ENCODE peak calls at places on chromosomes 5 and 9, in six cellular contexts. W, L, R, V, P and B are unnamed samples.

GRCh38 chr5:158126442-158127399 is 267.8 kb upstream of the CLINT1 start:
- DNase-seq in W (no peak), L (no peak), R (no peak), V (no peak), P (no peak), B (no peak)

GRCh38 chr9:33151007-33151557 is 16.1 kb downstream of the B4GALT1 start:
- DNase-seq in W (no peak), L (peak; percentile 71), R (no peak), V (no peak), P (no peak), B (peak; percentile 89)

GRCh38 chr5:10556893-10557746 is 6.8 kb upstream of the ANKRD33B start:
- DNase-seq in W (no peak), L (no peak), R (no peak), V (no peak), P (no peak), B (no peak)

GRCh38 chr5:141608046-141608445 is 10.8 kb downstream of the DIAPH1 start:
- DNase-seq in W (no peak), L (no peak), R (no peak), V (no peak), P (no peak), B (no peak)

GRCh38 chr9:133876836-133877235 is 115.3 kb downstream of the VAV2 start:
- DNase-seq in W (no peak), L (no peak), R (no peak), V (no peak), P (no peak), B (no peak)

GRCh38 chr5:96881511-96882115 is 5.3 kb downstream of the ERAP2 start:
- DNase-seq in W (no peak), L (no peak), R (no peak), V (no peak), P (no peak), B (no peak)

GRCh38 chr5:151068571-151069197 is 12.2 kb downstream of the TNIP1 start:
- DNase-seq in W (no peak), L (peak; percentile 50), R (no peak), V (no peak), P (no peak), B (peak; percentile 45)

GRCh38 chr9:38047301-38048251 is 21.5 kb downstream of the SHB start:
- DNase-seq in W (no peak), L (peak; percentile 76), R (no peak), V (peak; percentile 75), P (no peak), B (no peak)

GRCh38 chr9:5671711-5672353 is 42.9 kb downstream of the RIC1 start:
- DNase-seq in W (no peak), L (no peak), R (peak; percentile 17), V (no peak), P (no peak), B (no peak)

GRCh38 chr5:163350083-163350482 is 87.3 kb upstream of the CCNG1 start:
- DNase-seq in W (no peak), L (no peak), R (no peak), V (no peak), P (no peak), B (no peak)

GRCh38 chr5:96909435-96909834 is 26.4 kb upstream of the LNPEP start:
- DNase-seq in W (no peak), L (no peak), R (no peak), V (no peak), P (no peak), B (no peak)

GRCh38 chr9:114629563-114630090 is 18.5 kb downstream of the TMEM268 start:
- DNase-seq in W (no peak), L (no peak), R (no peak), V (no peak), P (no peak), B (no peak)

GRCh38 chr9:22211588-22212360 is 202.7 kb upstream of the CDKN2B start:
- DNase-seq in W (no peak), L (no peak), R (no peak), V (no peak), P (no peak), B (no peak)

GRCh38 chr9:15240927-15241326 is 66.1 kb downstream of the TTC39B start:
- DNase-seq in W (no peak), L (no peak), R (no peak), V (no peak), P (no peak), B (no peak)

DNA sequence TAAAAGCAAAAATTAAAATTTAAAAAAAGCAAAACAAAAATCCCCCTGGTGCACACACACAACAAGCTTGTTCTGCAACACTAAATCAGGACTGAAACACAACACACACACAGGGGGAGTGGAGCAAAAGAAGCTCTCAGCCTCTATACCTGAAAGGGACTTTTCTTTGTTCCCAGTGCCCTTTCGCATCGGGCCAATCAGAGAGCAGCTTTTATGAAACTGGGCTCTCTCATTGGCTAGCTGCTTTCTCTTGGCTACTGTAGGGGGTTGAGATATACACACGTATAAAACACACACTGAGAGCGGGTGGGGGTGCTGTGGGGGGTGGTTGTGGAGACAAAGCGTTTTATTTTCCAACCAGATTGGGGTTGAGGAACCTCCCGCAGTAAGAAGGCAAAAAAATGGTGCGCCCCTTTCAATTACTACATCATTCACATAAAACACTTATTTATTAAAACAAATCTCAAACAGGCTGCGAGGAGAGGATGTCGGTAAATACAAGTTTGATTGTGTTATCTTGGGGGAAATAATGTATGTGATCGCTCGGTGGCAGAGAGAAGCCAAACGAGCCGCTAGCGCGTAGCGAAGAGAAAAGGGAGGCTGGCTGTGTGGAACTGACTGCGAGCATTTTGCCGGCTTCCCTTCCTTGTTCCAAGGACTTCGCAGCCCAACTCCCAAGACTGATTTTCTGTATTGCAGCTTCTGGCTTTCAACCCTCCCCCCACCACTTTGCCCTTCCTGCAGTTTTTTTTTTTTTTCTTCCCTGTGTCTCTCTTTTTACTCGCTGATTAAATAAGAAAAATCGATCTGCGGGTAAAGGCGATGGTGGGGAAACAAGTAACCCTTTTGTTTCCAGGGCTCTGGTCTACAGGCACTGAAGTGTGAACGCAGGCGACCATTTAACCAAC is 2.5 kb upstream of the ZNF608 start:
- DNase-seq in W (peak; percentile 94), L (peak; percentile 87), R (peak; percentile 86), V (peak; percentile 80), P (peak; percentile 52), B (peak; percentile 64)
- TF ChIP-seq POLR2A in W (peak; percentile 18), L (peak; percentile 92), R (peak; percentile 48), V (no peak), P (peak; percentile 26), B (no peak)

GRCh38 chr5:116664988-116665387 is 90.4 kb upstream of the SEMA6A start:
- DNase-seq in W (no peak), L (no peak), R (no peak), V (no peak), P (no peak), B (no peak)
- H3K27ac ChIP-seq in W (no peak overlapping the region), L (no peak overlapping the region), R (no peak overlapping the region), V (no peak overlapping the region), P (no peak overlapping the region), B (no peak overlapping the region)

DNA sequence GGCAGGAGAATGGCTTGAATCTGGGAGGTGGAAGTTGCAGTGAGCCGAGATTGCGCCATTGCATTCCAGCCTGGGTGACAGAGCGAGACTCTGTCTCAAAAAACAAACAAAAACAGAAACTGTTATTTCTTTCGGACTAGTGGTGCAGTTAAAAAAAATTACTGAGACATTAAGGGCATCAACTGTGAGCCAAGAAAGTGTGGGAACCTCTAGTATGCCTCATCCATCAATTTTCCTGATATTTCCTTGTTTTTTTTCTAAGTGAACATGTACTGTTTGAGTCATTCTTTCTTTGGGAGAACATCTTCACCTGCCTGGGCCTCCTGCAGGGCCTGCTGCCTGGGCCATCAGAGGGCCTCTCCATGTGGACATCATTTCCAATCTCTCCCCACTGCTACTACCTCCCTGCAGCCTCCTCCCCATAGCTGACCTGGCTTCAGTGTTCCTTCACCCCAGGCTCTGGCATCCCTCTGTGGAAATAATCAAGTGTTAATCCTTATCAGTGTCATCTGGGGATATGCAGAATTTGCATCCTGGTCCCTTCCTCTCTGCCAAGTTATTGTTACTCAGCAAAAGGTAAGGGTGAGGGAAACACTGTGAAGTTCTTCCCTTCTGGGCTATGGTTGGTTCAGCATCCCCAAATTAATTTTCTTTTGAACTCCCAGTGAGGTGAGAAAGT is 16.0 kb upstream of the CCL28 start:
- DNase-seq in W (no peak), L (no peak), R (no peak), V (no peak), P (no peak), B (no peak)
- TF ChIP-seq EP300 in W (no peak), L (no peak), R (no peak), V (no peak), P (no peak), B (no peak)

GRCh38 chr5:107671742-107672211 is 1.0 kb upstream of the EFNA5 start:
- DNase-seq in W (no peak), L (peak; percentile 34), R (no peak), V (no peak), P (no peak), B (no peak)

GRCh38 chr5:107670028-107670926 is 460 bp downstream of the EFNA5 start:
- DNase-seq in W (no peak), L (peak; percentile 27), R (no peak), V (peak; percentile 50), P (no peak), B (peak; percentile 17)

GRCh38 chr5:107669543-107670027 is 1.2 kb downstream of the EFNA5 start:
- DNase-seq in W (no peak), L (peak; percentile 48), R (no peak), V (peak; percentile 39), P (no peak), B (peak; percentile 43)

GRCh38 chr5:107672212-107673105 is 1.7 kb upstream of the EFNA5 start:
- DNase-seq in W (no peak), L (peak; percentile 88), R (no peak), V (peak; percentile 85), P (peak; percentile 41), B (peak; percentile 61)

GRCh38 chr5:107670927-107671741 is at the start of gene EFNA5:
- DNase-seq in W (no peak), L (peak; percentile 41), R (no peak), V (peak; percentile 46), P (no peak), B (peak; percentile 26)
- TF ChIP-seq POLR2A in W (no peak), L (no peak), R (no peak), V (no peak), P (no peak), B (no peak)

DNA sequence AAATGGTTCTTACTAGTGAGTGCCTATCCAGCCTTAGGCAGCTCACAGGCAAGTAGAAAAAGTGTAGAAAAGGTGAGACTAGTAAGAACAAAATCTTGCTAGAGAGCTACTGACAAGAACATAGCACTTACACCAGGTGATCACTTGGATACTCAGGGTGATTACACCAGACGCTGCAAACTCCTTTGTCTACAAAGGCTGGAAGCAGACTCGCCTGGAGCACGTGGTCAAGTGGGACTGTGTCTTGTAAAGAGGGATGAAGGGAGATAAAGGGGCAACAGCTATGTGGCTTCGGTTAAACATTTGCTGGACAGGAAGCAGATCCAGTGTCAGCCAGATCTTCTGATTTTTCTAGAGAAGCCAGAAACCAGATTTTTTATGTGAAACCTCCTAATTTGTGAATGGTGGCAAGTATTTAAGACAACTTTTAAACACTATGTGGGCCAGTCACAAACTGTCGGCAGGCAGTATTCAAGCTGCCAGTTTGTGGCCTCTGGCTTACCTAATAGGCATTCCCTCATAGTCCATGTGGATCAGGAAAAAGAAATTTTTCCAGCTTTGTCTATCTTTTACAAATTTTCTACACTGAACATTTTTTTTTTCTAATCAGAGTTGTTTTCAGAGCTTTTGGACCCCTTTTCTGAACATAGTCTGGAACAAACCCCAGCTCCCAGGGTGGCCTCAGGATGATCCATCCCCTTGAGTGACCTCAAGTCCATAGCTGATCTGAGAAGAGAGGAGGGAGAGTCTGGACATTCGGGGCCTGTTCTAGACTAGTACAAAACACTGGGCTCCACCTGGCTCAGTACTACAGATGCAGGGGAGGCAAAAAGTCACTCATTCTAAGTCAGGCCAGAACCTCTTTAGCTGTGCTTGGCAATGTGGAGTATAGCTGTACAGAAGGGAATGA is 262.9 kb downstream of the ARRDC3 start:
- DNase-seq in W (no peak), L (no peak), R (no peak), V (no peak), P (no peak), B (peak; percentile 47)
- H3K27ac ChIP-seq in W (peak overlapping the region; percentile 48), L (peak overlapping the region; percentile 35), R (no peak overlapping the region), V (peak overlapping the region; percentile 48), P (peak overlapping the region; percentile 80), B (peak overlapping the region; percentile 2)